ENCODE peak calls at places on chromosomes 3 and 15, in eight cellular contexts. C is OCI-LY7; X is MCF 10A; Z is mammary epithelial cell; A is ELF-1; K is fibroblast of villous mesenchyme; L is activated T-cell treated with anti-CD3 and anti-CD28 coated beads, Interleukin-2, amount 50 U/mL, for 72 hours; R is T-cell. T is an unnamed sample.

GRCh38 chr15:26667222-26667988 is 105.5 kb downstream of the GABRB3 start:
- DNase-seq in C (no peak), X (no peak), Z (no peak), A (no peak), K (no peak), L (no peak), R (no peak), T (no peak)

GRCh38 chr3:188218571-188218970 is 64.6 kb downstream of the LPP start:
- DNase-seq in C (no peak), X (no peak), Z (no peak), A (no peak), K (no peak), L (no peak), R (no peak), T (no peak)

GRCh38 chr3:109806929-109807328 is 469.6 kb upstream of the DPPA4 start:
- DNase-seq in C (peak; percentile 10), X (peak; percentile 20), Z (peak; percentile 78), A (no peak), K (peak; percentile 7), L (peak; percentile 33), R (peak; percentile 45), T (peak; percentile 32)

GRCh38 chr15:100759698-100760356 is 119.8 kb upstream of the ALDH1A3 start:
- DNase-seq in C (no peak), X (peak; percentile 18), Z (peak; percentile 76), A (peak; percentile 54), K (peak; percentile 93), L (no peak), R (no peak), T (peak; percentile 60)

GRCh38 chr3:14175383-14176037 is 2.9 kb downstream of the XPC start:
- DNase-seq in C (peak; percentile 60), X (no peak), Z (peak; percentile 25), A (no peak), K (no peak), L (peak; percentile 58), R (peak; percentile 65), T (peak; percentile 19)

GRCh38 chr3:98982336-98982735 is 80.8 kb upstream of the DCBLD2 start:
- DNase-seq in C (no peak), X (no peak), Z (peak; percentile 34), A (no peak), K (no peak), L (no peak), R (no peak), T (peak; percentile 48)

GRCh38 chr3:18740631-18741583 is 315.8 kb upstream of the SATB1 start:
- DNase-seq in C (peak; percentile 76), X (no peak), Z (no peak), A (no peak), K (no peak), L (peak; percentile 62), R (peak; percentile 75), T (no peak)

GRCh38 chr3:122986790-122987189 is 40.8 kb downstream of the SEMA5B start:
- DNase-seq in C (no peak), X (no peak), Z (no peak), A (no peak), K (no peak), L (no peak), R (no peak), T (no peak)

GRCh38 chr15:72197045-72197459 is 535 bp downstream of the GRAMD2A start:
- DNase-seq in C (no peak), X (no peak), Z (peak; percentile 59), A (peak; percentile 50), K (no peak), L (peak; percentile 8), R (no peak), T (no peak)

GRCh38 chr3:182668541-182668940 is 124.8 kb upstream of the ATP11B start:
- DNase-seq in C (no peak), X (peak; percentile 46), Z (peak; percentile 89), A (no peak), K (no peak), L (no peak), R (no peak), T (no peak)

GRCh38 chr3:161266731-161267150 is 45.6 kb downstream of the NMD3 start:
- DNase-seq in C (no peak), X (peak; percentile 49), Z (peak; percentile 77), A (no peak), K (peak; percentile 79), L (no peak), R (no peak), T (peak; percentile 80)

GRCh38 chr3:183537295-183537730 is 18.2 kb downstream of the KLHL6 start:
- DNase-seq in C (no peak), X (peak; percentile 48), Z (peak; percentile 93), A (no peak), K (peak; percentile 68), L (no peak), R (peak; percentile 35), T (peak; percentile 90)

GRCh38 chr3:197906023-197906849 is 43.8 kb upstream of the RPL35A start:
- DNase-seq in C (peak; percentile 62), X (peak; percentile 88), Z (peak; percentile 90), A (peak; percentile 89), K (peak; percentile 91), L (peak; percentile 91), R (peak; percentile 76), T (peak; percentile 93)

GRCh38 chr3:43503067-43503728 is 118.6 kb downstream of the ANO10 start:
- DNase-seq in C (peak; percentile 32), X (peak; percentile 37), Z (no peak), A (no peak), K (peak; percentile 54), L (no peak), R (no peak), T (peak; percentile 71)

GRCh38 chr15:80109388-80109787 is 43.4 kb upstream of the FAH start:
- DNase-seq in C (no peak), X (no peak), Z (no peak), A (no peak), K (no peak), L (no peak), R (no peak), T (no peak)

GRCh38 chr3:192879346-192880031 is 38.2 kb downstream of the MB21D2 start:
- DNase-seq in C (no peak), X (peak; percentile 97), Z (peak; percentile 95), A (peak; percentile 94), K (peak; percentile 91), L (no peak), R (no peak), T (peak; percentile 97)

GRCh38 chr15:26635105-26635504 is 137.8 kb downstream of the GABRB3 start:
- DNase-seq in C (no peak), X (no peak), Z (no peak), A (no peak), K (no peak), L (no peak), R (no peak), T (no peak)

GRCh38 chr15:29094711-29095110 is 174.9 kb downstream of the NSMCE3 start:
- DNase-seq in C (no peak), X (peak; percentile 2), Z (peak; percentile 56), A (no peak), K (no peak), L (no peak), R (no peak), T (no peak)

GRCh38 chr3:58025824-58026579 is 17.8 kb downstream of the FLNB start:
- DNase-seq in C (no peak), X (peak; percentile 81), Z (no peak), A (no peak), K (peak; percentile 64), L (no peak), R (no peak), T (peak; percentile 82)

GRCh38 chr15:74302821-74303359 is 64.6 kb downstream of the CYP11A1 start:
- DNase-seq in C (peak; percentile 45), X (peak; percentile 54), Z (peak; percentile 15), A (peak; percentile 87), K (peak; percentile 37), L (peak; percentile 43), R (peak; percentile 29), T (peak; percentile 53)

GRCh38 chr3:188061133-188061532 is 92.8 kb upstream of the LPP start:
- DNase-seq in C (peak; percentile 75), X (peak; percentile 66), Z (peak; percentile 59), A (peak; percentile 93), K (peak; percentile 75), L (peak; percentile 64), R (peak; percentile 35), T (peak; percentile 79)

GRCh38 chr3:61990618-61991017 is 382.7 kb downstream of the FEZF2 start:
- DNase-seq in C (no peak), X (no peak), Z (no peak), A (no peak), K (no peak), L (no peak), R (no peak), T (no peak)

GRCh38 chr3:9914559-9915251 is 2.2 kb upstream of the IL17RC start:
- DNase-seq in C (no peak), X (no peak), Z (no peak), A (no peak), K (no peak), L (no peak), R (no peak), T (no peak)

GRCh38 chr3:52705688-52706686 is at the start of the genes GLT8D1 and SPCS1:
- DNase-seq in C (peak; percentile 92), X (peak; percentile 84), Z (peak; percentile 86), A (peak; percentile 92), K (peak; percentile 88), L (peak; percentile 90), R (peak; percentile 91), T (peak; percentile 87)

GRCh38 chr3:157540656-157541055 is 37.4 kb upstream of the VEPH1 start:
- DNase-seq in C (no peak), X (no peak), Z (no peak), A (no peak), K (no peak), L (no peak), R (no peak), T (no peak)